ENCODE peak calls at places on chromosomes 7 and 10, in six cellular contexts. W, L, D, K, H and R are unnamed samples.

GRCh38 chr7:137932881-137933269 is 69.0 kb downstream of the CREB3L2 start:
- DNase-seq in W (no peak), K (no peak), L (no peak), H (no peak), D (peak; percentile 77), R (peak; percentile 32)

GRCh38 chr10:71921319-71922027 is 42.7 kb upstream of the CHST3 start:
- DNase-seq in K (no peak), H (no peak), L (no peak), W (no peak), D (no peak), R (peak; percentile 80)

GRCh38 chr7:120949393-120949799 is 1.2 kb upstream of the ING3 start:
- DNase-seq in L (no peak), W (no peak), K (no peak), D (no peak), H (no peak), R (no peak)

GRCh38 chr7:66693331-66693730 is 47.2 kb upstream of the RABGEF1 start:
- DNase-seq in K (no peak), W (no peak), D (no peak), H (no peak), L (no peak), R (no peak)

GRCh38 chr10:21247592-21247991 is 277.9 kb downstream of the SKIDA1 start:
- DNase-seq in W (no peak), H (no peak), L (no peak), D (no peak), K (no peak), R (no peak)

GRCh38 chr10:98258683-98259454 is 9.1 kb downstream of the LOXL4 start:
- DNase-seq in L (no peak), D (no peak), K (no peak), W (no peak), H (no peak), R (no peak)

GRCh38 chr10:14009315-14010082 is 321.2 kb downstream of the FRMD4A start:
- DNase-seq in W (no peak), H (no peak), D (peak; percentile 90), K (no peak), L (no peak), R (peak; percentile 43)

GRCh38 chr10:68406111-68406814 is 814 bp downstream of the RUFY2 start:
- DNase-seq in D (peak; percentile 58), H (peak; percentile 85), K (no peak), W (peak; percentile 80), L (no peak), R (peak; percentile 84)

GRCh38 chr10:132817701-132818211 is 31.8 kb upstream of the NKX6-2 start:
- DNase-seq in D (no peak), K (no peak), W (peak; percentile 16), L (no peak), H (no peak), R (peak; percentile 31)

GRCh38 chr10:3774814-3775670 is 10.0 kb downstream of the KLF6 start:
- DNase-seq in L (peak; percentile 68), D (peak; percentile 91), W (peak; percentile 10), H (no peak), K (no peak), R (no peak)

GRCh38 chr7:1691096-1691495 is 21.0 kb downstream of the ELFN1 start:
- DNase-seq in K (no peak), W (peak; percentile 10), H (peak; percentile 27), L (no peak), D (no peak), R (peak; percentile 7)

GRCh38 chr10:75062900-75063299 is 48.6 kb upstream of the SAMD8 start:
- DNase-seq in D (no peak), L (no peak), W (no peak), K (no peak), H (no peak), R (no peak)
- H2AFZ ChIP-seq in D (no peak overlapping the region), L (no peak overlapping the region), W (no peak overlapping the region), K (no peak overlapping the region), H (no peak overlapping the region), R (no peak overlapping the region)

GRCh38 chr7:127993317-127993716 is 37.9 kb downstream of the LRRC4 start:
- DNase-seq in W (no peak), K (no peak), D (no peak), H (no peak), L (no peak), R (no peak)
- H2AFZ ChIP-seq in W (no peak overlapping the region), K (no peak overlapping the region), D (no peak overlapping the region), H (no peak overlapping the region), L (no peak overlapping the region), R (no peak overlapping the region)

GRCh38 chr7:78296036-78296435 is 497.5 kb downstream of the PHTF2 start:
- DNase-seq in H (no peak), D (peak; percentile 46), K (no peak), W (no peak), L (no peak), R (no peak)
- H2AFZ ChIP-seq in H (no peak overlapping the region), D (no peak overlapping the region), K (no peak overlapping the region), W (no peak overlapping the region), L (no peak overlapping the region), R (peak overlapping the region; percentile 37)

GRCh38 chr10:110680473-110681020 is 36.4 kb downstream of the RBM20 start:
- DNase-seq in D (no peak), K (no peak), H (no peak), L (no peak), W (no peak), R (no peak)
- H2AFZ ChIP-seq in D (no peak overlapping the region), K (no peak overlapping the region), H (no peak overlapping the region), L (no peak overlapping the region), W (no peak overlapping the region), R (no peak overlapping the region)

GRCh38 chr7:121961491-121961890 is 88.5 kb downstream of the PTPRZ1 start:
- DNase-seq in W (no peak), H (no peak), K (no peak), L (no peak), D (no peak), R (no peak)
- H2AFZ ChIP-seq in W (no peak overlapping the region), H (no peak overlapping the region), K (no peak overlapping the region), L (peak overlapping the region; percentile 99), D (peak overlapping the region; percentile 55), R (peak overlapping the region; percentile 34)